ENCODE peak calls at places on chromosomes 6 and 20, in four cellular contexts. One of them, this sample, is unnamed.

GRCh38 chr20:18853946-18854646 is 40.5 kb downstream of the SCP2D1 start:
- DNase-seq in CD4-positive, CD25-positive, alpha-beta regulatory T cell: no peak
- DNase-seq in AG20443: no peak
- DNase-seq in left cardiac atrium: no peak
- DNase-seq in this sample: no peak

GRCh38 chr6:43723737-43724295 is 36.2 kb upstream of the MRPS18A start:
- DNase-seq in CD4-positive, CD25-positive, alpha-beta regulatory T cell: peak
- DNase-seq in AG20443: peak
- DNase-seq in left cardiac atrium: peak
- DNase-seq in this sample: peak

GRCh38 chr6:160348552-160349441 is 619 bp downstream of the SLC22A3 start:
- DNase-seq in CD4-positive, CD25-positive, alpha-beta regulatory T cell: no peak
- DNase-seq in AG20443: peak
- DNase-seq in left cardiac atrium: no peak
- DNase-seq in this sample: no peak

GRCh38 chr20:64196831-64197418 is 32.7 kb downstream of the MYT1 start:
- DNase-seq in CD4-positive, CD25-positive, alpha-beta regulatory T cell: no peak
- DNase-seq in AG20443: no peak
- DNase-seq in left cardiac atrium: no peak
- DNase-seq in this sample: no peak

GRCh38 chr6:145483191-145483996 is 251.9 kb downstream of the EPM2A start:
- DNase-seq in CD4-positive, CD25-positive, alpha-beta regulatory T cell: no peak
- DNase-seq in AG20443: no peak
- DNase-seq in left cardiac atrium: no peak
- DNase-seq in this sample: no peak

GRCh38 chr20:9241232-9241692 is 172.4 kb downstream of the PLCB4 start:
- DNase-seq in CD4-positive, CD25-positive, alpha-beta regulatory T cell: no peak
- DNase-seq in AG20443: peak
- DNase-seq in left cardiac atrium: no peak
- DNase-seq in this sample: no peak

GRCh38 chr20:35837577-35838195 is 65.9 kb downstream of the PHF20 start:
- DNase-seq in CD4-positive, CD25-positive, alpha-beta regulatory T cell: no peak
- DNase-seq in AG20443: peak
- DNase-seq in left cardiac atrium: no peak
- DNase-seq in this sample: no peak

GRCh38 chr20:57627972-57628650 is 7.9 kb upstream of the ZBP1 start:
- DNase-seq in CD4-positive, CD25-positive, alpha-beta regulatory T cell: peak
- DNase-seq in AG20443: peak
- DNase-seq in left cardiac atrium: peak
- DNase-seq in this sample: no peak

GRCh38 chr20:44028868-44029847 is 114.5 kb downstream of the TOX2 start:
- DNase-seq in CD4-positive, CD25-positive, alpha-beta regulatory T cell: no peak
- DNase-seq in AG20443: no peak
- DNase-seq in left cardiac atrium: no peak
- DNase-seq in this sample: no peak

GRCh38 chr20:57456116-57456515 is 64.9 kb downstream of the RBM38 start:
- DNase-seq in CD4-positive, CD25-positive, alpha-beta regulatory T cell: no peak
- DNase-seq in AG20443: no peak
- DNase-seq in left cardiac atrium: no peak
- DNase-seq in this sample: no peak

GRCh38 chr6:65671922-65672321 is 35.1 kb downstream of the EYS start:
- DNase-seq in CD4-positive, CD25-positive, alpha-beta regulatory T cell: no peak
- DNase-seq in AG20443: no peak
- DNase-seq in left cardiac atrium: no peak
- DNase-seq in this sample: no peak

GRCh38 chr6:119423996-119424395 is 74.4 kb upstream of the MAN1A1 start:
- DNase-seq in CD4-positive, CD25-positive, alpha-beta regulatory T cell: no peak
- DNase-seq in AG20443: no peak
- DNase-seq in left cardiac atrium: no peak
- DNase-seq in this sample: no peak

GRCh38 chr6:169837529-169838250 is 86.3 kb downstream of the ERMARD start:
- DNase-seq in CD4-positive, CD25-positive, alpha-beta regulatory T cell: no peak
- DNase-seq in AG20443: no peak
- DNase-seq in left cardiac atrium: peak
- DNase-seq in this sample: no peak

GRCh38 chr6:53044071-53044470 is 21.1 kb upstream of the FBXO9 start:
- DNase-seq in CD4-positive, CD25-positive, alpha-beta regulatory T cell: no peak
- DNase-seq in AG20443: no peak
- DNase-seq in left cardiac atrium: no peak
- DNase-seq in this sample: no peak

GRCh38 chr6:6775074-6775473 is 186.6 kb downstream of the LY86 start:
- DNase-seq in CD4-positive, CD25-positive, alpha-beta regulatory T cell: no peak
- DNase-seq in AG20443: no peak
- DNase-seq in left cardiac atrium: no peak
- DNase-seq in this sample: no peak

GRCh38 chr6:13302751-13303667 is 25.3 kb downstream of the TBC1D7 start:
- DNase-seq in CD4-positive, CD25-positive, alpha-beta regulatory T cell: peak
- DNase-seq in AG20443: peak
- DNase-seq in left cardiac atrium: peak
- DNase-seq in this sample: peak

GRCh38 chr20:1294497-1294896 is 28.4 kb downstream of the SNPH start:
- DNase-seq in CD4-positive, CD25-positive, alpha-beta regulatory T cell: no peak
- DNase-seq in AG20443: no peak
- DNase-seq in left cardiac atrium: no peak
- DNase-seq in this sample: no peak

This sample was measured in activated T-helper 9 cell treated with anti-CD3 and anti-CD28 coated beads, Interleukin-2, amount 50 U/mL, for 16 hours.